ENCODE peak calls at places on chromosome 3, in ten cellular contexts. One of them, this sample, is unnamed.

GRCh38 chr3:100650651-100651611 is 41.5 kb downstream of the ADGRG7 start:
- DNase-seq in endothelial cell of umbilical vein: peak
- DNase-seq in thoracic aorta: no peak
- DNase-seq in foreskin fibroblast: peak
- DNase-seq in MM.1S: peak
- DNase-seq in mucosa of descending colon: no peak
- DNase-seq in left ventricle myocardium inferior: no peak
- DNase-seq in WERI-Rb-1: no peak
- DNase-seq in GM12878: peak
- DNase-seq in astrocyte of the spinal cord: peak
- DNase-seq in this sample: no peak

GRCh38 chr3:1855836-1856235 is 242.8 kb upstream of the CNTN4 start:
- DNase-seq in left ventricle myocardium inferior: no peak
- DNase-seq in WERI-Rb-1: no peak
- DNase-seq in astrocyte of the spinal cord: no peak
- DNase-seq in MM.1S: no peak
- DNase-seq in foreskin fibroblast: no peak
- DNase-seq in thoracic aorta: no peak
- DNase-seq in mucosa of descending colon: no peak
- DNase-seq in endothelial cell of umbilical vein: no peak
- DNase-seq in GM12878: no peak
- DNase-seq in this sample: no peak

GRCh38 chr3:177596822-177597271 is 399.6 kb upstream of the TBL1XR1 start:
- DNase-seq in left ventricle myocardium inferior: no peak
- DNase-seq in foreskin fibroblast: no peak
- DNase-seq in endothelial cell of umbilical vein: no peak
- DNase-seq in GM12878: no peak
- DNase-seq in MM.1S: no peak
- DNase-seq in astrocyte of the spinal cord: no peak
- DNase-seq in WERI-Rb-1: no peak
- DNase-seq in mucosa of descending colon: no peak
- DNase-seq in thoracic aorta: no peak
- DNase-seq in this sample: no peak

GRCh38 chr3:159798951-159799350 is 189.7 kb upstream of the IL12A start:
- DNase-seq in thoracic aorta: no peak
- DNase-seq in MM.1S: no peak
- DNase-seq in foreskin fibroblast: peak
- DNase-seq in WERI-Rb-1: no peak
- DNase-seq in GM12878: no peak
- DNase-seq in mucosa of descending colon: no peak
- DNase-seq in left ventricle myocardium inferior: no peak
- DNase-seq in endothelial cell of umbilical vein: no peak
- DNase-seq in astrocyte of the spinal cord: peak
- DNase-seq in this sample: no peak

GRCh38 chr3:25441234-25441856 is 13.3 kb downstream of the RARB start:
- DNase-seq in astrocyte of the spinal cord: no peak
- DNase-seq in WERI-Rb-1: no peak
- DNase-seq in mucosa of descending colon: no peak
- DNase-seq in GM12878: no peak
- DNase-seq in thoracic aorta: no peak
- DNase-seq in endothelial cell of umbilical vein: no peak
- DNase-seq in left ventricle myocardium inferior: no peak
- DNase-seq in foreskin fibroblast: no peak
- DNase-seq in MM.1S: no peak
- DNase-seq in this sample: no peak

GRCh38 chr3:72181231-72181630 is 396.3 kb upstream of the PROK2 start:
- DNase-seq in left ventricle myocardium inferior: no peak
- DNase-seq in WERI-Rb-1: no peak
- DNase-seq in GM12878: no peak
- DNase-seq in astrocyte of the spinal cord: no peak
- DNase-seq in MM.1S: no peak
- DNase-seq in mucosa of descending colon: no peak
- DNase-seq in endothelial cell of umbilical vein: peak
- DNase-seq in thoracic aorta: no peak
- DNase-seq in foreskin fibroblast: no peak
- DNase-seq in this sample: no peak

GRCh38 chr3:9280477-9281219 is 31.2 kb upstream of the SRGAP3 start:
- DNase-seq in foreskin fibroblast: no peak
- DNase-seq in endothelial cell of umbilical vein: no peak
- DNase-seq in left ventricle myocardium inferior: no peak
- DNase-seq in WERI-Rb-1: no peak
- DNase-seq in astrocyte of the spinal cord: peak
- DNase-seq in MM.1S: no peak
- DNase-seq in GM12878: no peak
- DNase-seq in thoracic aorta: no peak
- DNase-seq in mucosa of descending colon: no peak
- DNase-seq in this sample: no peak

GRCh38 chr3:77256584-77257488 is 216.9 kb downstream of the ROBO2 start:
- DNase-seq in endothelial cell of umbilical vein: no peak
- DNase-seq in thoracic aorta: no peak
- DNase-seq in WERI-Rb-1: no peak
- DNase-seq in left ventricle myocardium inferior: no peak
- DNase-seq in GM12878: no peak
- DNase-seq in foreskin fibroblast: no peak
- DNase-seq in mucosa of descending colon: no peak
- DNase-seq in astrocyte of the spinal cord: no peak
- DNase-seq in MM.1S: no peak
- DNase-seq in this sample: no peak

GRCh38 chr3:197331131-197331530 is 32.7 kb upstream of the DLG1 start:
- DNase-seq in foreskin fibroblast: no peak
- DNase-seq in WERI-Rb-1: no peak
- DNase-seq in mucosa of descending colon: no peak
- DNase-seq in astrocyte of the spinal cord: no peak
- DNase-seq in left ventricle myocardium inferior: no peak
- DNase-seq in MM.1S: no peak
- DNase-seq in endothelial cell of umbilical vein: no peak
- DNase-seq in thoracic aorta: no peak
- DNase-seq in GM12878: no peak
- DNase-seq in this sample: no peak

GRCh38 chr3:143727391-143727790 is 120.9 kb downstream of the SLC9A9 start:
- DNase-seq in left ventricle myocardium inferior: no peak
- DNase-seq in endothelial cell of umbilical vein: no peak
- DNase-seq in MM.1S: no peak
- DNase-seq in mucosa of descending colon: no peak
- DNase-seq in astrocyte of the spinal cord: no peak
- DNase-seq in GM12878: no peak
- DNase-seq in WERI-Rb-1: no peak
- DNase-seq in foreskin fibroblast: no peak
- DNase-seq in thoracic aorta: no peak
- DNase-seq in this sample: no peak

GRCh38 chr3:40972350-40972749 is 227.0 kb upstream of the CTNNB1 start:
- DNase-seq in left ventricle myocardium inferior: no peak
- DNase-seq in mucosa of descending colon: no peak
- DNase-seq in foreskin fibroblast: no peak
- DNase-seq in WERI-Rb-1: no peak
- DNase-seq in thoracic aorta: no peak
- DNase-seq in astrocyte of the spinal cord: no peak
- DNase-seq in endothelial cell of umbilical vein: no peak
- DNase-seq in MM.1S: no peak
- DNase-seq in GM12878: no peak
- DNase-seq in this sample: no peak

GRCh38 chr3:66561374-66561773 is 60.6 kb upstream of the LRIG1 start:
- DNase-seq in astrocyte of the spinal cord: no peak
- DNase-seq in WERI-Rb-1: no peak
- DNase-seq in MM.1S: no peak
- DNase-seq in GM12878: no peak
- DNase-seq in thoracic aorta: no peak
- DNase-seq in foreskin fibroblast: peak
- DNase-seq in endothelial cell of umbilical vein: no peak
- DNase-seq in mucosa of descending colon: no peak
- DNase-seq in left ventricle myocardium inferior: no peak
- DNase-seq in this sample: no peak

GRCh38 chr3:25156526-25157075 is 271.5 kb upstream of the RARB start:
- DNase-seq in GM12878: no peak
- DNase-seq in left ventricle myocardium inferior: no peak
- DNase-seq in endothelial cell of umbilical vein: peak
- DNase-seq in WERI-Rb-1: no peak
- DNase-seq in astrocyte of the spinal cord: peak
- DNase-seq in thoracic aorta: peak
- DNase-seq in mucosa of descending colon: no peak
- DNase-seq in MM.1S: no peak
- DNase-seq in foreskin fibroblast: peak
- DNase-seq in this sample: no peak

GRCh38 chr3:154188846-154189245 is 67.7 kb downstream of the ARHGEF26 start:
- DNase-seq in WERI-Rb-1: no peak
- DNase-seq in astrocyte of the spinal cord: no peak
- DNase-seq in MM.1S: no peak
- DNase-seq in endothelial cell of umbilical vein: no peak
- DNase-seq in thoracic aorta: no peak
- DNase-seq in mucosa of descending colon: no peak
- DNase-seq in GM12878: no peak
- DNase-seq in left ventricle myocardium inferior: no peak
- DNase-seq in foreskin fibroblast: no peak
- DNase-seq in this sample: no peak

GRCh38 chr3:102113421-102114041 is 264.2 kb downstream of the NFKBIZ start:
- DNase-seq in foreskin fibroblast: no peak
- DNase-seq in MM.1S: no peak
- DNase-seq in GM12878: no peak
- DNase-seq in left ventricle myocardium inferior: no peak
- DNase-seq in endothelial cell of umbilical vein: no peak
- DNase-seq in mucosa of descending colon: no peak
- DNase-seq in WERI-Rb-1: no peak
- DNase-seq in thoracic aorta: no peak
- DNase-seq in astrocyte of the spinal cord: no peak
- DNase-seq in this sample: no peak

GRCh38 chr3:109804697-109805096 is 467.4 kb upstream of the DPPA4 start:
- DNase-seq in MM.1S: no peak
- DNase-seq in left ventricle myocardium inferior: no peak
- DNase-seq in mucosa of descending colon: no peak
- DNase-seq in GM12878: no peak
- DNase-seq in thoracic aorta: no peak
- DNase-seq in WERI-Rb-1: no peak
- DNase-seq in foreskin fibroblast: no peak
- DNase-seq in astrocyte of the spinal cord: no peak
- DNase-seq in endothelial cell of umbilical vein: no peak
- DNase-seq in this sample: no peak

GRCh38 chr3:187066228-187066995 is 72.9 kb downstream of the RPL39L start:
- DNase-seq in WERI-Rb-1: peak
- DNase-seq in left ventricle myocardium inferior: no peak
- DNase-seq in mucosa of descending colon: no peak
- DNase-seq in foreskin fibroblast: no peak
- DNase-seq in astrocyte of the spinal cord: peak
- DNase-seq in thoracic aorta: no peak
- DNase-seq in endothelial cell of umbilical vein: peak
- DNase-seq in MM.1S: peak
- DNase-seq in GM12878: no peak
- DNase-seq in this sample: no peak
- H3K4me3 ChIP-seq in WERI-Rb-1: no peak
- H3K4me3 ChIP-seq in left ventricle myocardium inferior: no peak
- H3K4me3 ChIP-seq in mucosa of descending colon: no peak
- H3K4me3 ChIP-seq in foreskin fibroblast: no peak
- H3K4me3 ChIP-seq in astrocyte of the spinal cord: no peak
- H3K4me3 ChIP-seq in thoracic aorta: no peak
- H3K4me3 ChIP-seq in endothelial cell of umbilical vein: no peak
- H3K4me3 ChIP-seq in MM.1S: peak
- H3K4me3 ChIP-seq in GM12878: no peak
- H3K4me3 ChIP-seq in this sample: no peak

DNA sequence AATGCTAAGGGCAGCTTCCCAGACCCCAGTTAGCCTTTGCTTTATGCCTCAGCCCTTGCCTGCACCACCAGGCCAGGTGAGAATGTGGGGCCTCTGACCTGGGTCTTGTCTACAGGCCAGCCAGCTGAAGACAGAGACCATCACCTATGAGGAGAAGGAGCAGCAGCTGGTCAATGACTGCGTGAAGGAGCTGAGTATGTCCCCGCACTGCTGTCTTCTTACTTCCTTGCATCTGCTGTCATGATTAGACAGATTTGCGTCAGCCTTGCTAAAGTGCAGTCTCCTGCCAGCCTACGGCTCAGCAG is 74.6 kb downstream of the CCK start:
- DNase-seq in mucosa of descending colon: no peak
- DNase-seq in foreskin fibroblast: no peak
- DNase-seq in astrocyte of the spinal cord: no peak
- DNase-seq in MM.1S: no peak
- DNase-seq in GM12878: no peak
- DNase-seq in endothelial cell of umbilical vein: no peak
- DNase-seq in left ventricle myocardium inferior: no peak
- DNase-seq in WERI-Rb-1: peak
- DNase-seq in thoracic aorta: no peak
- DNase-seq in this sample: no peak
- TF ChIP-seq CTCF in mucosa of descending colon: no peak
- TF ChIP-seq CTCF in foreskin fibroblast: no peak
- TF ChIP-seq CTCF in astrocyte of the spinal cord: no peak
- TF ChIP-seq CTCF in MM.1S: no peak
- TF ChIP-seq CTCF in GM12878: no peak
- TF ChIP-seq CTCF in endothelial cell of umbilical vein: no peak
- TF ChIP-seq CTCF in left ventricle myocardium inferior: no peak
- TF ChIP-seq CTCF in WERI-Rb-1: no peak
- TF ChIP-seq CTCF in thoracic aorta: peak
- TF ChIP-seq CTCF in this sample: no peak

DNA sequence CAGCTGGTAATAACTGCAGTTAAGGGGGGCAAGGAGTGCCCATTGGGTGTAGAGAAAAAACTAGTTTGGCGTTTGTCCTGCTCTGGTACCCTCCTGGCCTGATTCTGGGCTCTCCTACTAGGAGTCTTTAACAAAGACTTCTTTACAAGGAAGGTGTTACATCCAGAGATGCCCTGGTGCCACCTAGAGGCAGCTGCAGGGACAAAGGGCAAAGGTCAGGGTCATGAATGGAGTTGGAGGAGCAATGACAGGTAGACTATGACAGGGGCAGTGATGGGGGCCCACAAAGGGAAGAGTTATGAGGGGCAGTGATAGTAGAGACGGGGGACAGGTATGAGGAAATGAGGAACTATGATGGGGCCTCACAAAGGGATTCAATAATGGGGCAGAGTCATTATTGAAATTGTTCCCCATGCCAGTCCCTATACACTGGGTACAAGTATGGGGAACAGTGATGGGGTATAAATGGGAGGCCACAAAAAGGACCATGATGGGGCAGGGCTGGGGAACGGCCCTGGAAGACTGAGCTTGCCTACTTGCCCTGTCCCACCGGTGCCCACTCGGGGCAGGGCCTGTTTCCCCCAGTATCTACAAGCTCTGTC is 7.9 kb downstream of the CCDC71 start:
- DNase-seq in foreskin fibroblast: no peak
- DNase-seq in endothelial cell of umbilical vein: no peak
- DNase-seq in WERI-Rb-1: peak
- DNase-seq in left ventricle myocardium inferior: no peak
- DNase-seq in thoracic aorta: no peak
- DNase-seq in mucosa of descending colon: peak
- DNase-seq in astrocyte of the spinal cord: no peak
- DNase-seq in GM12878: peak
- DNase-seq in MM.1S: peak
- DNase-seq in this sample: no peak
- H3K4me3 ChIP-seq in foreskin fibroblast: no peak
- H3K4me3 ChIP-seq in endothelial cell of umbilical vein: no peak
- H3K4me3 ChIP-seq in WERI-Rb-1: no peak
- H3K4me3 ChIP-seq in left ventricle myocardium inferior: no peak
- H3K4me3 ChIP-seq in thoracic aorta: no peak
- H3K4me3 ChIP-seq in mucosa of descending colon: no peak
- H3K4me3 ChIP-seq in astrocyte of the spinal cord: no peak
- H3K4me3 ChIP-seq in GM12878: no peak
- H3K4me3 ChIP-seq in MM.1S: no peak
- H3K4me3 ChIP-seq in this sample: no peak

DNA sequence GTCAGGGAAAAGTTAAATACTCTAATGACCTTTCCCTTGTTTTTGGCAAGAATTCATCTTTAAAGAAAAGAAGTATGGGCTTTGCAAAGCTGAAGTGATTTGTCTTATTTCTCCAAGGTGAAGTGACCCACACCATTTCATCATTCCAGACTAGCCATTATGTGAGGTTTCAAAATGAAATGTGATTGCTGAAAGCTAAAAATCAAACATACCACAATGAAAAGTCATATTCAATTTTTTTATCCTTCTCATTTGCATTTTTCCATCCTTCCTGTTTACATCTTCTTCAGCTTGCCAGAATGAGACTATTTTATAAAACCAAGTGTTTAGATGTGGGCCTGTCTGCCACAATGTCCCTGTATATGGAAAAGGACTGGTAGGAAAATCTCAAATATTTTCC is 142.3 kb upstream of the STRIT1 start:
- DNase-seq in mucosa of descending colon: no peak
- DNase-seq in thoracic aorta: no peak
- DNase-seq in GM12878: no peak
- DNase-seq in foreskin fibroblast: peak
- DNase-seq in endothelial cell of umbilical vein: no peak
- DNase-seq in MM.1S: no peak
- DNase-seq in WERI-Rb-1: no peak
- DNase-seq in astrocyte of the spinal cord: no peak
- DNase-seq in left ventricle myocardium inferior: no peak
- DNase-seq in this sample: no peak
- TF ChIP-seq CTCF in mucosa of descending colon: no peak
- TF ChIP-seq CTCF in thoracic aorta: no peak
- TF ChIP-seq CTCF in GM12878: no peak
- TF ChIP-seq CTCF in foreskin fibroblast: no peak
- TF ChIP-seq CTCF in endothelial cell of umbilical vein: no peak
- TF ChIP-seq CTCF in MM.1S: no peak
- TF ChIP-seq CTCF in WERI-Rb-1: no peak
- TF ChIP-seq CTCF in astrocyte of the spinal cord: no peak
- TF ChIP-seq CTCF in left ventricle myocardium inferior: no peak
- TF ChIP-seq CTCF in this sample: no peak